ENCODE peak calls at places on chromosome 18, in five cellular contexts. E is lower lobe of right lung, U is sigmoid colon, J is endodermal cell, D is heart right ventricle. W is an unnamed sample.

GRCh38 chr18:50507120-50507590 is 52.7 kb upstream of the MAPK4 start:
- DNase-seq in E (no peak), J (peak; percentile 90), U (peak; percentile 72), D (peak; percentile 15), W (no peak)

GRCh38 chr18:75422341-75422910 is 5.1 kb downstream of the SMIM21 start:
- DNase-seq in E (no peak), U (no peak), D (no peak), J (no peak), W (no peak)

GRCh38 chr18:58831610-58832009 is 33.1 kb upstream of the ZNF532 start:
- DNase-seq in U (no peak), E (no peak), J (no peak), D (no peak), W (no peak)

GRCh38 chr18:48674198-48674721 is 135.4 kb downstream of the CTIF start:
- DNase-seq in D (peak; percentile 69), U (peak; percentile 53), E (no peak), J (no peak), W (no peak)

GRCh38 chr18:42931501-42931900 is 184.0 kb downstream of the RIT2 start:
- DNase-seq in D (peak; percentile 54), E (no peak), U (no peak), J (no peak), W (no peak)

GRCh38 chr18:58896734-58897508 is 32.2 kb downstream of the ZNF532 start:
- DNase-seq in J (no peak), D (no peak), U (no peak), E (no peak), W (no peak)

GRCh38 chr18:36454848-36455458 is 157.4 kb downstream of the FHOD3 start:
- DNase-seq in D (no peak), J (no peak), E (no peak), U (no peak), W (no peak)

GRCh38 chr18:49400398-49401072 is 59.9 kb downstream of the DYM start:
- DNase-seq in J (no peak), E (no peak), D (no peak), U (no peak), W (no peak)

GRCh38 chr18:6374935-6375529 is 39.7 kb downstream of the L3MBTL4 start:
- DNase-seq in U (no peak), D (no peak), J (no peak), E (no peak), W (no peak)

GRCh38 chr18:77055429-77056310 is 76.9 kb downstream of the MBP start:
- DNase-seq in J (no peak), D (no peak), U (no peak), E (peak; percentile 76), W (peak; percentile 67)

GRCh38 chr18:33034941-33035340 is 262.1 kb upstream of the KLHL14 start:
- DNase-seq in U (no peak), E (no peak), D (no peak), J (no peak), W (no peak)

GRCh38 chr18:58870130-58870529 is 5.5 kb downstream of the ZNF532 start:
- DNase-seq in U (peak; percentile 45), J (no peak), D (no peak), E (no peak), W (no peak)

GRCh38 chr18:55511277-55511676 is 76.7 kb downstream of the TCF4 start:
- DNase-seq in E (no peak), J (no peak), U (no peak), D (no peak), W (no peak)

GRCh38 chr18:77099501-77100370 is 32.8 kb downstream of the MBP start:
- DNase-seq in U (no peak), J (peak; percentile 68), E (no peak), D (no peak), W (no peak)

GRCh38 chr18:21741511-21742322 is 1.1 kb downstream of the MIB1 start:
- DNase-seq in J (peak; percentile 72), D (peak; percentile 22), U (peak; percentile 78), E (peak; percentile 66), W (peak; percentile 27)

GRCh38 chr18:24514439-24514838 is 54.0 kb downstream of the HRH4 start:
- DNase-seq in J (peak; percentile 70), U (no peak), E (no peak), D (no peak), W (no peak)

GRCh38 chr18:32048507-32049091 is 30.0 kb downstream of the RNF125 start:
- DNase-seq in J (no peak), U (peak; percentile 72), D (peak; percentile 36), E (peak; percentile 49), W (no peak)

GRCh38 chr18:26225022-26225693 is 1.1 kb upstream of the TAF4B start:
- DNase-seq in U (no peak), D (no peak), J (peak; percentile 66), E (no peak), W (no peak)

GRCh38 chr18:52546686-52547346 is 206.8 kb downstream of the DCC start:
- DNase-seq in U (no peak), D (no peak), E (no peak), J (no peak), W (no peak)

DNA sequence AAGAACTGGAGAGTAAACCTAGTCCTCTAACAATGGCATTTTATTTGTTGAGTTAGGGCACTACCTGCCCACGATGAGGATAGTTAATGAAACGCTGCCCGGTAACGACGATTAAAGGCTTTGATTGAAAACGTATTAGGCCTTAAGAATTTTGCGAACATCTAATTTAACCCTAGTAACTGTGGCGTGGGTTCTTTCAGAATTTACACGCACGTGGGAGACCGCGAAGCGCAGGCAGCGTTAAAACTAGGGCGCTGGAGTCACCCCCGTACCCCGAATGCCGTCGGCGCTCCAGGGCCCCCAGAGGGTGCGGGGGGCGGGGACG is 736 bp upstream of the SMCHD1 start:
- DNase-seq in U (no peak), J (no peak), E (no peak), D (no peak), W (no peak)
- H3K27ac ChIP-seq in U (peak overlapping the region; percentile 99), J (no peak overlapping the region), E (peak overlapping the region; percentile 98), D (peak overlapping the region; percentile 89), W (peak overlapping the region; percentile 98)

GRCh38 chr18:23422751-23423418 is 30.2 kb upstream of the RIOK3 start:
- DNase-seq in E (peak; percentile 86), U (no peak), J (no peak), D (no peak), W (no peak)
- TF ChIP-seq CTCF in E (no peak), U (no peak), J (no peak), D (no peak), W (no peak)

DNA sequence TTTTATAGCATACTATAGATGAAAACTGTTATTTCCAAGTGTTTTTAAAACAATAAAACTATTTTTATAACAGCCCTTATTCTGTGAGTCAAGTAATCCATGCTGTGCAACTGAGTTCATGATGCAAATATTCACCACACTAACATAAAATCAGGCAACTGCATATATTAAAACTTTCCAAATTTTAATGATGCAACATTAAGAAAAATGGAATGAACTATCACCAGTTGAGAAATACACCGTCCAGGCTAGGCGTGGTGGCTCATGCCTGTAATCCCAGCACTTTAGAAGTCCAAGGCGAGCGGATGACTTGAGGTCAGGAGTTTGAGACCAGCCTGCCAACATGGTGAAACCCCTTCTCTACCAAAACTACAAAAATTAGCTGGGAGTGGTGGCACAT is 114.5 kb downstream of the CDH2 start:
- DNase-seq in J (no peak), U (no peak), E (no peak), D (no peak), W (no peak)
- H3K4me1 ChIP-seq in J (peaks cover 19% of the 10 kb centered on the region), U (no peaks in the 10 kb centered on the region), E (no peaks in the 10 kb centered on the region), D (peaks cover 19% of the 10 kb centered on the region), W (no peaks in the 10 kb centered on the region)

DNA sequence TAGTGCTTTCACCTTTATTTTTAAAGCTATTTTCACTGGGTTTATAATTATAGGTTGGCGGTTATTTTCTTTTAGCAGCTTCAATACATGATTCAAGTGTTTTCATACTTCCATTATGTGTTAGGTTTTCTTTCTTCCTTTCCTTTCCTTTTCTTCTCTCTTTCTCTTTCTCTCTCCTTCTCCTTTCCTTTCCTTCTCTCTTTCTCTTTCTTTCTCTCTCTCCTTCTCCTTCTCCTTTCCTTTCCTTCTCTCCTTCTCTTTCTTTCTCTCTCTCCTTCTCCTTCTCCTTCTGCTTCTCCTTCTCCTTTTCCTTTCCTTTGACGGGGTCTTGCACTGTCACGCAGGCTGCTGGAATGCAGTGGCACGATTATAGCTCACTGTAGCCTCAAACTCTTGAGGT is 36.0 kb downstream of the HAUS1 start:
- DNase-seq in D (no peak), J (no peak), E (no peak), U (no peak), W (no peak)
- H3K27ac ChIP-seq in D (no peak overlapping the region), J (no peak overlapping the region), E (no peak overlapping the region), U (no peak overlapping the region), W (no peak overlapping the region)

GRCh38 chr18:46213295-46213694 is 109.1 kb downstream of the HAUS1 start:
- DNase-seq in U (no peak), E (no peak), J (no peak), D (no peak), W (no peak)
- TF ChIP-seq CTCF in U (peak; percentile 14), E (peak; percentile 22), J (peak; percentile 73), D (peak; percentile 28), W (peak; percentile 9)

GRCh38 chr18:12028674-12029073 is 47.4 kb downstream of the IMPA2 start:
- DNase-seq in J (peak; percentile 28), D (no peak), E (no peak), U (peak; percentile 59), W (no peak)
- H3K4me1 ChIP-seq in J (peaks cover 15% of the 10 kb centered on the region), D (peaks cover 28% of the 10 kb centered on the region), E (no peaks in the 10 kb centered on the region), U (peaks cover 24% of the 10 kb centered on the region), W (no peaks in the 10 kb centered on the region)

GRCh38 chr18:13623348-13623747 is 103.0 kb downstream of the FAM210A start:
- DNase-seq in J (no peak), E (no peak), U (no peak), D (no peak), W (no peak)

GRCh38 chr18:13623871-13624270 is 102.5 kb downstream of the FAM210A start:
- DNase-seq in E (no peak), D (no peak), J (no peak), U (no peak), W (no peak)

GRCh38 chr18:13625843-13626543 is 100.4 kb downstream of the FAM210A start:
- DNase-seq in D (no peak), J (no peak), E (no peak), U (no peak), W (no peak)

GRCh38 chr18:13625355-13625754 is 101.0 kb downstream of the FAM210A start:
- DNase-seq in E (no peak), D (no peak), U (no peak), J (peak; percentile 48), W (no peak)

DNA sequence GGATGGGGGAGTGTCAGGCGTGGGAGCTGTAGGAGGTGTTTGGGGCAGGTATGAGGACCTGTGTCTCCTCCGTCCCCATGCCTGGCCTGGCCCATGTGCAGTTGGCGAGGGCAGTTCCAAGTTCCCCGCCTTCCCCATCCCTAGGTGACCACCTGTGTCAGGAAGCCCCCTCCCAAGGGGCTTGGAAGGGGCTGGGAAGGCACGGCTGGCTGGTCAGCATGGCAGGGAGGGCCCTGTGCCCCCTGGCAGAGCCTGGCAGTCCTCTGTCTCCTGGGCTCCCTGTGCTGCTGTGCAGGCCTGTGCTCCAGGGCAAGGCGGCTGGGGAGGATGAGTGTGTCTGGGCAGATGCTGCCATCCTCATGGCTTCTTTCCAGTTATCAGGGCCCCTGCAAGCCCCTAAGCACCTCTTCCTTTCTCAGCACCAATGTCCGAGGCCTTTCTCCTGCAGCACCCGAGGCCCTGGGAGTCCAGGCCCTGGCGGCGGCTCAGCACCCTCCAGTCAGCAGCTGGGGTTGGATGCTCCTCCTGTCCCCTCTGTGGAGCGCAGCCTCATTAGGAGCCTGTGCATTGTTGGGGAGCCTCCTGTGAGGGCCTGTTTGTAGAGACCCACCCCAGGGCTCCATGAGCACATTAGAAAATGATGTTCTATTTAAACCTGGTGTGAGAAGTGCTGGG is 101.7 kb downstream of the FAM210A start:
- DNase-seq in E (no peak), J (no peak), D (no peak), U (no peak), W (no peak)
- H3K27ac ChIP-seq in E (no peak overlapping the region), J (no peak overlapping the region), D (no peak overlapping the region), U (no peak overlapping the region), W (no peak overlapping the region)

W was measured in tibial artery.